ENCODE peak calls at places on chromosome 2, in five cellular contexts. One of them, this sample, is unnamed.

GRCh38 chr2:195498839-195499490 is 158.1 kb upstream of the SLC39A10 start:
- DNase-seq in B cell: no peak
- DNase-seq in AG09319: no peak
- DNase-seq in A549: no peak
- DNase-seq in fibroblast of the aortic adventitia: peak
- DNase-seq in this sample: no peak

GRCh38 chr2:106584304-106584954 is 97.3 kb downstream of the CD8B2 start:
- DNase-seq in B cell: no peak
- DNase-seq in AG09319: no peak
- DNase-seq in A549: no peak
- DNase-seq in fibroblast of the aortic adventitia: no peak
- DNase-seq in this sample: no peak

GRCh38 chr2:23599691-23600090 is 214.7 kb downstream of the KLHL29 start:
- DNase-seq in B cell: no peak
- DNase-seq in AG09319: no peak
- DNase-seq in A549: no peak
- DNase-seq in fibroblast of the aortic adventitia: no peak
- DNase-seq in this sample: no peak

GRCh38 chr2:120632796-120633646 is 102.6 kb upstream of the GLI2 start:
- DNase-seq in B cell: no peak
- DNase-seq in AG09319: no peak
- DNase-seq in A549: no peak
- DNase-seq in fibroblast of the aortic adventitia: no peak
- DNase-seq in this sample: no peak

GRCh38 chr2:99619211-99619610 is 129.4 kb upstream of the REV1 start:
- DNase-seq in B cell: no peak
- DNase-seq in AG09319: no peak
- DNase-seq in A549: no peak
- DNase-seq in fibroblast of the aortic adventitia: no peak
- DNase-seq in this sample: no peak

GRCh38 chr2:62467475-62468321 is 38.3 kb downstream of the TMEM17 start:
- DNase-seq in B cell: no peak
- DNase-seq in AG09319: no peak
- DNase-seq in A549: peak
- DNase-seq in fibroblast of the aortic adventitia: peak
- DNase-seq in this sample: no peak

GRCh38 chr2:74246496-74247195 is 48.2 kb downstream of the MTHFD2 start:
- DNase-seq in B cell: no peak
- DNase-seq in AG09319: no peak
- DNase-seq in A549: no peak
- DNase-seq in fibroblast of the aortic adventitia: no peak
- DNase-seq in this sample: no peak

GRCh38 chr2:71785550-71785951 is 332.2 kb downstream of the DYSF start:
- DNase-seq in B cell: no peak
- DNase-seq in AG09319: no peak
- DNase-seq in A549: no peak
- DNase-seq in fibroblast of the aortic adventitia: no peak
- DNase-seq in this sample: no peak

GRCh38 chr2:237208373-237209045 is 122.8 kb downstream of the COPS8 start:
- DNase-seq in B cell: no peak
- DNase-seq in AG09319: no peak
- DNase-seq in A549: no peak
- DNase-seq in fibroblast of the aortic adventitia: peak
- DNase-seq in this sample: no peak

GRCh38 chr2:191178806-191179514 is 28.2 kb upstream of the STAT4 start:
- DNase-seq in B cell: no peak
- DNase-seq in AG09319: peak
- DNase-seq in A549: no peak
- DNase-seq in fibroblast of the aortic adventitia: peak
- DNase-seq in this sample: no peak

GRCh38 chr2:99636432-99637034 is 146.7 kb upstream of the REV1 start:
- DNase-seq in B cell: no peak
- DNase-seq in AG09319: no peak
- DNase-seq in A549: no peak
- DNase-seq in fibroblast of the aortic adventitia: no peak
- DNase-seq in this sample: no peak

GRCh38 chr2:191933307-191934105 is 86.6 kb upstream of the CAVIN2 start:
- DNase-seq in B cell: no peak
- DNase-seq in AG09319: no peak
- DNase-seq in A549: no peak
- DNase-seq in fibroblast of the aortic adventitia: no peak
- DNase-seq in this sample: peak

GRCh38 chr2:144451443-144451842 is 68.5 kb downstream of the ZEB2 start:
- DNase-seq in B cell: no peak
- DNase-seq in AG09319: no peak
- DNase-seq in A549: no peak
- DNase-seq in fibroblast of the aortic adventitia: no peak
- DNase-seq in this sample: no peak

GRCh38 chr2:144446136-144446535 is 73.8 kb downstream of the ZEB2 start:
- DNase-seq in B cell: no peak
- DNase-seq in AG09319: no peak
- DNase-seq in A549: no peak
- DNase-seq in fibroblast of the aortic adventitia: no peak
- DNase-seq in this sample: no peak

GRCh38 chr2:144448389-144449027 is 71.4 kb downstream of the ZEB2 start:
- DNase-seq in B cell: no peak
- DNase-seq in AG09319: no peak
- DNase-seq in A549: no peak
- DNase-seq in fibroblast of the aortic adventitia: no peak
- DNase-seq in this sample: no peak

GRCh38 chr2:144447535-144447934 is 72.4 kb downstream of the ZEB2 start:
- DNase-seq in B cell: no peak
- DNase-seq in AG09319: no peak
- DNase-seq in A549: no peak
- DNase-seq in fibroblast of the aortic adventitia: no peak
- DNase-seq in this sample: no peak

GRCh38 chr2:144449028-144449406 is 70.9 kb downstream of the ZEB2 start:
- DNase-seq in B cell: peak
- DNase-seq in AG09319: no peak
- DNase-seq in A549: no peak
- DNase-seq in fibroblast of the aortic adventitia: no peak
- DNase-seq in this sample: peak
- TF ChIP-seq CTCF in B cell: no peak
- TF ChIP-seq CTCF in AG09319: peak
- TF ChIP-seq CTCF in A549: peak
- TF ChIP-seq CTCF in fibroblast of the aortic adventitia: peak
- TF ChIP-seq CTCF in this sample: peak

DNA sequence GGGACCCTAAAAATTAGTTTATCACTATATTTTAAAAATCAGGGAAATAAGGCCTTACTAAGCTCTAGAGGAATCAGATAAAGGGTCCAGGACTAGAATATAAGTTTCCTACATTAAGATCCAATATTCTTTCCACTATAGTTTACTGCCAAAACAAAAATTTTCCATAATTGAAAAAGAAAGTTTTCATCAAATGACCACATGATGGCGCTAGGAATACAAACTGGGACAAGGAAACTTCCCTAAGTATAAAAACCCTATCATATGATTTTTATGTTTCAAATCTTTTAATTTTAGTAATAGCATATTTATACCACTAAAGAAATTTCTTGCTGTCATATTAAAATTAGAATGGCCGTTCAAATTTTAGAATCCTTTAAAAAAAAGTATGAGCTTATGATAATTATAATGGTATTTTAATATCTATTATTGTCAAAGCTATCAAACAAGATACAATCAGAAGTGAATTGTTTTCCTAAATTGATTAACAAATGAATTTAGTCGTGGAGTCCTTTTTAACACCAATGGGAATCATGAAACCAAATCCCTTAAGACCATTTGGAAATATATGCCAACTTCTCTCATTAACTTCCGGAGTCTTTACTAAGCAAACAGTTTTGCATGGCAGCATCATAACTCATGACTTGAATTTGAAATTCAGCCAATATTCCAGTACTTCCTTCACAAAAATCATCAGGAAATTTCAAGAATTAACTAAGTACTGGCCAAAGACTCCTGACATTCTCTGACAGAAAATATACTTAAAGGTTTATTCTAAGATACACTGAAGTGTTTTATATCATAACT is 70.3 kb downstream of the SCN1A start:
- DNase-seq in B cell: no peak
- DNase-seq in AG09319: no peak
- DNase-seq in A549: no peak
- DNase-seq in fibroblast of the aortic adventitia: peak
- DNase-seq in this sample: no peak
- TF ChIP-seq CTCF in B cell: no peak
- TF ChIP-seq CTCF in AG09319: peak
- TF ChIP-seq CTCF in A549: peak
- TF ChIP-seq CTCF in fibroblast of the aortic adventitia: peak
- TF ChIP-seq CTCF in this sample: peak

GRCh38 chr2:96113367-96113677 is 3.0 kb downstream of the ADRA2B start:
- DNase-seq in B cell: no peak
- DNase-seq in AG09319: no peak
- DNase-seq in A549: no peak
- DNase-seq in fibroblast of the aortic adventitia: no peak
- DNase-seq in this sample: no peak
- TF ChIP-seq CTCF in B cell: peak
- TF ChIP-seq CTCF in AG09319: no peak
- TF ChIP-seq CTCF in A549: peak
- TF ChIP-seq CTCF in fibroblast of the aortic adventitia: no peak
- TF ChIP-seq CTCF in this sample: peak

GRCh38 chr2:211216221-211216620 is 659.8 kb downstream of the CPS1 start:
- DNase-seq in B cell: no peak
- DNase-seq in AG09319: no peak
- DNase-seq in A549: no peak
- DNase-seq in fibroblast of the aortic adventitia: peak
- DNase-seq in this sample: no peak
- TF ChIP-seq CTCF in B cell: no peak
- TF ChIP-seq CTCF in AG09319: no peak
- TF ChIP-seq CTCF in A549: no peak
- TF ChIP-seq CTCF in fibroblast of the aortic adventitia: peak
- TF ChIP-seq CTCF in this sample: no peak

GRCh38 chr2:240595381-240596079 is 9.0 kb downstream of the CAPN10 start:
- DNase-seq in B cell: no peak
- DNase-seq in AG09319: no peak
- DNase-seq in A549: peak
- DNase-seq in fibroblast of the aortic adventitia: no peak
- DNase-seq in this sample: peak
- TF ChIP-seq CTCF in B cell: no peak
- TF ChIP-seq CTCF in AG09319: peak
- TF ChIP-seq CTCF in A549: no peak
- TF ChIP-seq CTCF in fibroblast of the aortic adventitia: no peak
- TF ChIP-seq CTCF in this sample: peak

DNA sequence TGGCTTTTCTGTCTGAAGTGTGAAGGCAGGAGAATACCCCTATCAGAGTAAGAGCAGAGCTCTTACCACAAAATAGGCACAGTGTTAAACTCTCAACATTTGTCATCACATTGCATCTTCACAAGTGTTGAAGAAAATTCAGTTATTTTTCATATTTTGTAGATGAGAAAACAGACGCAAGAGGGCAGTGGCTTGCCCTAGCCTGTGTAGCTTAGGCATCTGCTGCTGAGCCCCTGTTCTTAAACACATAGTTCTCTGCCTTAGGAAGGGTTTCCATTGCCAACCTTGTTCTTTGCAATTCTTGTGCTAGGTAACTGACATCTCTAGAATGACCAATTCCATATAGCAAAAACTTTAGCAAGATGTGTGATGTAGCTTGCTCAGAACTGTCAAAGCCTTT is 112.7 kb upstream of the RMDN2 start:
- DNase-seq in B cell: no peak
- DNase-seq in AG09319: no peak
- DNase-seq in A549: no peak
- DNase-seq in fibroblast of the aortic adventitia: peak
- DNase-seq in this sample: no peak
- TF ChIP-seq CTCF in B cell: no peak
- TF ChIP-seq CTCF in AG09319: no peak
- TF ChIP-seq CTCF in A549: no peak
- TF ChIP-seq CTCF in fibroblast of the aortic adventitia: peak
- TF ChIP-seq CTCF in this sample: no peak